ENCODE peak calls at places on chromosomes 1 and 21, in seven cellular contexts. One of them, this sample, is unnamed.

GRCh38 chr1:188670837-188671236 is 1806.8 kb downstream of the BRINP3 start:
- DNase-seq in GM23338: no peak
- DNase-seq in activated T-helper 1 cell treated with anti-CD3 and anti-CD28 coated beads, Interleukin-2, amount 50 U/mL, for 16 hours: no peak
- DNase-seq in naive thymus-derived CD8-positive, alpha-beta T cell: no peak
- DNase-seq in thoracic aorta: no peak
- DNase-seq in ELR: peak
- DNase-seq in epithelial cell of esophagus: peak
- DNase-seq in this sample: peak

GRCh38 chr1:210248341-210248740 is 15.7 kb downstream of the SERTAD4 start:
- DNase-seq in GM23338: no peak
- DNase-seq in activated T-helper 1 cell treated with anti-CD3 and anti-CD28 coated beads, Interleukin-2, amount 50 U/mL, for 16 hours: no peak
- DNase-seq in naive thymus-derived CD8-positive, alpha-beta T cell: no peak
- DNase-seq in thoracic aorta: no peak
- DNase-seq in ELR: peak
- DNase-seq in epithelial cell of esophagus: no peak
- DNase-seq in this sample: peak

GRCh38 chr1:24186993-24187790 is at the start of gene IFNLR1:
- DNase-seq in GM23338: peak
- DNase-seq in activated T-helper 1 cell treated with anti-CD3 and anti-CD28 coated beads, Interleukin-2, amount 50 U/mL, for 16 hours: peak
- DNase-seq in naive thymus-derived CD8-positive, alpha-beta T cell: peak
- DNase-seq in thoracic aorta: no peak
- DNase-seq in ELR: peak
- DNase-seq in epithelial cell of esophagus: peak
- DNase-seq in this sample: no peak

GRCh38 chr1:240462766-240463410 is 149.1 kb downstream of the GREM2 start:
- DNase-seq in GM23338: no peak
- DNase-seq in activated T-helper 1 cell treated with anti-CD3 and anti-CD28 coated beads, Interleukin-2, amount 50 U/mL, for 16 hours: no peak
- DNase-seq in naive thymus-derived CD8-positive, alpha-beta T cell: no peak
- DNase-seq in thoracic aorta: no peak
- DNase-seq in ELR: no peak
- DNase-seq in epithelial cell of esophagus: no peak
- DNase-seq in this sample: no peak

GRCh38 chr1:90716243-90716551 is 905 bp downstream of the BARHL2 start:
- DNase-seq in GM23338: peak
- DNase-seq in activated T-helper 1 cell treated with anti-CD3 and anti-CD28 coated beads, Interleukin-2, amount 50 U/mL, for 16 hours: no peak
- DNase-seq in naive thymus-derived CD8-positive, alpha-beta T cell: no peak
- DNase-seq in thoracic aorta: no peak
- DNase-seq in ELR: no peak
- DNase-seq in epithelial cell of esophagus: no peak
- DNase-seq in this sample: no peak

GRCh38 chr1:26234644-26235384 is 814 bp downstream of the CEP85 start:
- DNase-seq in GM23338: peak
- DNase-seq in activated T-helper 1 cell treated with anti-CD3 and anti-CD28 coated beads, Interleukin-2, amount 50 U/mL, for 16 hours: no peak
- DNase-seq in naive thymus-derived CD8-positive, alpha-beta T cell: no peak
- DNase-seq in thoracic aorta: no peak
- DNase-seq in ELR: peak
- DNase-seq in epithelial cell of esophagus: peak
- DNase-seq in this sample: peak

GRCh38 chr1:198153103-198153502 is 3.7 kb upstream of the NEK7 start:
- DNase-seq in GM23338: no peak
- DNase-seq in activated T-helper 1 cell treated with anti-CD3 and anti-CD28 coated beads, Interleukin-2, amount 50 U/mL, for 16 hours: no peak
- DNase-seq in naive thymus-derived CD8-positive, alpha-beta T cell: no peak
- DNase-seq in thoracic aorta: peak
- DNase-seq in ELR: peak
- DNase-seq in epithelial cell of esophagus: no peak
- DNase-seq in this sample: no peak

GRCh38 chr1:111455642-111456031 is 6.4 kb downstream of the ATP5PB start:
- DNase-seq in GM23338: no peak
- DNase-seq in activated T-helper 1 cell treated with anti-CD3 and anti-CD28 coated beads, Interleukin-2, amount 50 U/mL, for 16 hours: no peak
- DNase-seq in naive thymus-derived CD8-positive, alpha-beta T cell: no peak
- DNase-seq in thoracic aorta: no peak
- DNase-seq in ELR: no peak
- DNase-seq in epithelial cell of esophagus: no peak
- DNase-seq in this sample: no peak

GRCh38 chr21:31289702-31290101 is 54.4 kb downstream of the TIAM1 start:
- DNase-seq in GM23338: no peak
- DNase-seq in activated T-helper 1 cell treated with anti-CD3 and anti-CD28 coated beads, Interleukin-2, amount 50 U/mL, for 16 hours: no peak
- DNase-seq in naive thymus-derived CD8-positive, alpha-beta T cell: no peak
- DNase-seq in thoracic aorta: no peak
- DNase-seq in ELR: no peak
- DNase-seq in epithelial cell of esophagus: no peak
- DNase-seq in this sample: no peak

GRCh38 chr1:163824006-163824405 is 502.3 kb downstream of the NUF2 start:
- DNase-seq in GM23338: no peak
- DNase-seq in activated T-helper 1 cell treated with anti-CD3 and anti-CD28 coated beads, Interleukin-2, amount 50 U/mL, for 16 hours: no peak
- DNase-seq in naive thymus-derived CD8-positive, alpha-beta T cell: no peak
- DNase-seq in thoracic aorta: no peak
- DNase-seq in ELR: no peak
- DNase-seq in epithelial cell of esophagus: peak
- DNase-seq in this sample: peak

GRCh38 chr1:210822897-210823296 is 311.1 kb downstream of the KCNH1 start:
- DNase-seq in GM23338: no peak
- DNase-seq in activated T-helper 1 cell treated with anti-CD3 and anti-CD28 coated beads, Interleukin-2, amount 50 U/mL, for 16 hours: no peak
- DNase-seq in naive thymus-derived CD8-positive, alpha-beta T cell: no peak
- DNase-seq in thoracic aorta: no peak
- DNase-seq in ELR: no peak
- DNase-seq in epithelial cell of esophagus: no peak
- DNase-seq in this sample: no peak

GRCh38 chr1:115343200-115343737 is 5.2 kb upstream of the NGF start:
- DNase-seq in GM23338: peak
- DNase-seq in activated T-helper 1 cell treated with anti-CD3 and anti-CD28 coated beads, Interleukin-2, amount 50 U/mL, for 16 hours: no peak
- DNase-seq in naive thymus-derived CD8-positive, alpha-beta T cell: no peak
- DNase-seq in thoracic aorta: no peak
- DNase-seq in ELR: no peak
- DNase-seq in epithelial cell of esophagus: no peak
- DNase-seq in this sample: no peak

GRCh38 chr1:32893198-32894018 is 7.1 kb downstream of the HPCA start:
- DNase-seq in GM23338: peak
- DNase-seq in activated T-helper 1 cell treated with anti-CD3 and anti-CD28 coated beads, Interleukin-2, amount 50 U/mL, for 16 hours: no peak
- DNase-seq in naive thymus-derived CD8-positive, alpha-beta T cell: no peak
- DNase-seq in thoracic aorta: no peak
- DNase-seq in ELR: peak
- DNase-seq in epithelial cell of esophagus: peak
- DNase-seq in this sample: peak